ENCODE peak calls at places on chromosomes 6 and 20, in five cellular contexts. C, Q, I, O and Z are unnamed samples.
A peak's percentile ranks its signal among the peaks of the same experiment; 100 is the strongest.

GRCh38 chr20:46308258-46309157 is at the start of gene CDH22:
- DNase-seq in Q (peak; percentile 69), I (no peak), C (peak; percentile 84), O (peak; percentile 78), Z (peak; percentile 68)

GRCh38 chr6:121399971-121400370 is 35.5 kb upstream of the GJA1 start:
- DNase-seq in I (no peak), O (no peak), C (no peak), Q (no peak), Z (no peak)

GRCh38 chr6:17305219-17306001 is 24.2 kb downstream of the RBM24 start:
- DNase-seq in I (no peak), C (no peak), Q (no peak), O (peak; percentile 47), Z (peak; percentile 39)

GRCh38 chr20:3606021-3606420 is 57.2 kb downstream of the GFRA4 start:
- DNase-seq in O (no peak), Q (peak; percentile 9), I (no peak), C (no peak), Z (peak; percentile 25)

GRCh38 chr6:15087234-15087633 is 158.6 kb upstream of the JARID2 start:
- DNase-seq in I (no peak), O (no peak), Q (no peak), C (no peak), Z (no peak)

GRCh38 chr20:40646321-40647212 is 42.5 kb downstream of the MAFB start:
- DNase-seq in O (no peak), C (no peak), I (no peak), Q (peak; percentile 11), Z (no peak)

GRCh38 chr6:97465877-97466710 is 183.1 kb upstream of the MMS22L start:
- DNase-seq in C (no peak), Q (no peak), O (no peak), I (no peak), Z (no peak)

GRCh38 chr20:22489614-22490286 is 94.6 kb downstream of the FOXA2 start:
- DNase-seq in I (no peak), Q (no peak), C (no peak), O (no peak), Z (no peak)

GRCh38 chr6:163438940-163439335 is 24.4 kb downstream of the QKI start:
- DNase-seq in Q (no peak), I (no peak), O (no peak), C (peak; percentile 11), Z (no peak)

GRCh38 chr6:131470549-131470948 is 102.5 kb upstream of the ARG1 start:
- DNase-seq in C (peak; percentile 27), I (no peak), O (no peak), Q (no peak), Z (no peak)

GRCh38 chr6:5091210-5091609 is 6.1 kb downstream of the PPP1R3G start:
- DNase-seq in I (no peak), C (no peak), O (no peak), Q (no peak), Z (no peak)

GRCh38 chr6:137829641-137830083 is 37.4 kb upstream of the TNFAIP3 start:
- DNase-seq in Q (no peak), I (no peak), O (no peak), C (no peak), Z (no peak)

GRCh38 chr6:22294301-22294700 is 2.5 kb downstream of the PRL start:
- DNase-seq in I (no peak), C (no peak), O (no peak), Q (no peak), Z (no peak)

GRCh38 chr20:31869942-31870702 is at the start of the genes DUSP15 and TTLL9:
- DNase-seq in Q (peak; percentile 52), I (no peak), O (peak; percentile 63), C (no peak), Z (peak; percentile 31)

GRCh38 chr6:38579010-38579628 is 60.6 kb downstream of the BTBD9 start:
- DNase-seq in I (no peak), Q (no peak), O (no peak), C (no peak), Z (no peak)

GRCh38 chr6:20444786-20445271 is 43.1 kb downstream of the E2F3 start:
- DNase-seq in Q (no peak), O (peak; percentile 61), C (no peak), I (no peak), Z (peak; percentile 28)

GRCh38 chr6:155177369-155177961 is 86.3 kb upstream of the CLDN20 start:
- DNase-seq in O (peak; percentile 37), C (peak; percentile 61), I (no peak), Q (peak; percentile 59), Z (peak; percentile 55)

GRCh38 chr20:62214067-62214466 is 6.0 kb downstream of the HRH3 start:
- DNase-seq in Q (no peak), I (no peak), O (no peak), C (peak; percentile 70), Z (no peak)

GRCh38 chr6:3209114-3210023 is 18.1 kb downstream of the TUBB2B start:
- DNase-seq in C (peak; percentile 94), I (peak; percentile 95), Q (no peak), O (peak; percentile 90), Z (peak; percentile 89)

GRCh38 chr6:21514288-21514687 is 79.3 kb upstream of the SOX4 start:
- DNase-seq in C (no peak), O (no peak), I (no peak), Q (no peak), Z (no peak)

GRCh38 chr6:108598316-108598863 is 37.7 kb downstream of the FOXO3 start:
- DNase-seq in I (peak; percentile 92), C (no peak), Q (no peak), O (peak; percentile 64), Z (peak; percentile 76)

GRCh38 chr6:36358235-36358915 is 21.7 kb upstream of the BNIP5 start:
- DNase-seq in Q (no peak), C (no peak), O (no peak), I (no peak), Z (no peak)

GRCh38 chr6:11093065-11093590 is 506 bp upstream of the SMIM13 start:
- DNase-seq in O (no peak), C (peak; percentile 24), Q (no peak), I (no peak), Z (peak; percentile 37)